ENCODE peak calls at places on chromosomes 7 and 10, in seven cellular contexts. U, I, A, Y, J, G and L are unnamed samples.

GRCh38 chr10:43943119-43943824 is 294.6 kb upstream of the ZNF32 start:
- DNase-seq in U (no peak), I (no peak), A (no peak), Y (no peak), J (no peak), G (no peak), L (no peak)

GRCh38 chr10:35194906-35195305 is 68.3 kb downstream of the CREM start:
- DNase-seq in U (peak; percentile 35), I (peak; percentile 0), A (no peak), Y (no peak), J (no peak), G (peak; percentile 37), L (no peak)

GRCh38 chr7:42831051-42831952 is 80.6 kb downstream of the C7orf25 start:
- DNase-seq in U (no peak), I (no peak), A (peak; percentile 42), Y (no peak), J (no peak), G (peak; percentile 70), L (no peak)

GRCh38 chr7:128835790-128836641 is 5.8 kb downstream of the FLNC start:
- DNase-seq in U (no peak), I (no peak), A (no peak), Y (no peak), J (no peak), G (no peak), L (no peak)

GRCh38 chr10:116096501-116096900 is 176.5 kb downstream of the GFRA1 start:
- DNase-seq in U (no peak), I (no peak), A (no peak), Y (no peak), J (no peak), G (no peak), L (no peak)

GRCh38 chr10:114271779-114272167 is 32.7 kb downstream of the VWA2 start:
- DNase-seq in U (no peak), I (no peak), A (peak; percentile 51), Y (peak; percentile 92), J (no peak), G (peak; percentile 91), L (no peak)

GRCh38 chr7:150986099-150986512 is 4.7 kb upstream of the NOS3 start:
- DNase-seq in U (peak; percentile 56), I (peak; percentile 43), A (peak; percentile 84), Y (peak; percentile 17), J (peak; percentile 63), G (peak; percentile 64), L (no peak)

GRCh38 chr7:67346126-67346525 is 349.5 kb downstream of the TYW1 start:
- DNase-seq in U (no peak), I (no peak), A (no peak), Y (no peak), J (no peak), G (no peak), L (no peak)

GRCh38 chr7:116834815-116835533 is 27.4 kb upstream of the CAPZA2 start:
- DNase-seq in U (no peak), I (no peak), A (no peak), Y (no peak), J (no peak), G (peak; percentile 67), L (no peak)

GRCh38 chr10:23040002-23040401 is 55.4 kb upstream of the MSRB2 start:
- DNase-seq in U (no peak), I (no peak), A (no peak), Y (no peak), J (no peak), G (no peak), L (no peak)

GRCh38 chr10:241451-241850 is 106.2 kb downstream of the ZMYND11 start:
- DNase-seq in U (no peak), I (no peak), A (no peak), Y (no peak), J (no peak), G (no peak), L (no peak)

GRCh38 chr10:86159797-86160196 is 206.8 kb downstream of the GRID1 start:
- DNase-seq in U (no peak), I (no peak), A (no peak), Y (no peak), J (no peak), G (no peak), L (no peak)

GRCh38 chr10:77780180-77780579 is 142.6 kb upstream of the KCNMA1 start:
- DNase-seq in U (no peak), I (no peak), A (no peak), Y (no peak), J (no peak), G (no peak), L (no peak)

GRCh38 chr10:77605466-77605865 is 32.1 kb downstream of the KCNMA1 start:
- DNase-seq in U (no peak), I (no peak), A (peak; percentile 66), Y (no peak), J (no peak), G (peak; percentile 75), L (no peak)

GRCh38 chr10:112429654-112430230 is 17.0 kb downstream of the ZDHHC6 start:
- DNase-seq in U (no peak), I (no peak), A (no peak), Y (no peak), J (no peak), G (no peak), L (no peak)

GRCh38 chr10:118966131-118967125 is 63.1 kb upstream of the NANOS1 start:
- DNase-seq in U (no peak), I (no peak), A (no peak), Y (no peak), J (no peak), G (no peak), L (no peak)

GRCh38 chr10:50396491-50397311 is 145.4 kb upstream of the ASAH2 start:
- DNase-seq in U (no peak), I (no peak), A (no peak), Y (no peak), J (no peak), G (peak; percentile 73), L (no peak)

GRCh38 chr7:20403356-20403755 is 72.7 kb downstream of the ITGB8 start:
- DNase-seq in U (no peak), I (no peak), A (no peak), Y (peak; percentile 6), J (no peak), G (no peak), L (no peak)

GRCh38 chr7:93980744-93981479 is 23.2 kb downstream of the BET1 start:
- DNase-seq in U (no peak), I (no peak), A (no peak), Y (no peak), J (no peak), G (no peak), L (no peak)

GRCh38 chr10:9858816-9859215 is 1158.9 kb upstream of the CELF2 start:
- DNase-seq in U (no peak), I (no peak), A (no peak), Y (no peak), J (no peak), G (no peak), L (no peak)

GRCh38 chr10:72630144-72630543 is 4.3 kb upstream of the MICU1 start:
- DNase-seq in U (no peak), I (no peak), A (no peak), Y (no peak), J (no peak), G (peak; percentile 6), L (no peak)

GRCh38 chr7:135341049-135341448 is 107.4 kb downstream of the STRA8 start:
- DNase-seq in U (no peak), I (no peak), A (no peak), Y (no peak), J (no peak), G (no peak), L (no peak)

GRCh38 chr7:135335628-135336139 is 102.0 kb downstream of the STRA8 start:
- DNase-seq in U (no peak), I (peak; percentile 57), A (peak; percentile 99), Y (no peak), J (no peak), G (peak; percentile 79), L (no peak)

GRCh38 chr10:71531485-71532446 is 135.0 kb downstream of the CDH23 start:
- DNase-seq in U (no peak), I (no peak), A (peak; percentile 57), Y (no peak), J (no peak), G (no peak), L (no peak)

GRCh38 chr7:47991270-47991669 is 11.9 kb upstream of the HUS1 start:
- DNase-seq in U (no peak), I (no peak), A (peak; percentile 25), Y (no peak), J (no peak), G (no peak), L (no peak)

GRCh38 chr7:94380264-94380663 is 14.4 kb upstream of the COL1A2 start:
- DNase-seq in U (no peak), I (no peak), A (no peak), Y (no peak), J (no peak), G (no peak), L (no peak)

GRCh38 chr7:69295971-69296370 is 302.3 kb upstream of the AUTS2 start:
- DNase-seq in U (no peak), I (no peak), A (no peak), Y (no peak), J (no peak), G (no peak), L (no peak)

GRCh38 chr10:126243306-126243705 is 145.0 kb downstream of the ADAM12 start:
- DNase-seq in U (no peak), I (no peak), A (no peak), Y (no peak), J (no peak), G (no peak), L (no peak)

GRCh38 chr7:37408241-37408884 is 40.3 kb downstream of the ELMO1 start:
- DNase-seq in U (no peak), I (no peak), A (no peak), Y (no peak), J (no peak), G (no peak), L (no peak)

GRCh38 chr10:118875087-118875486 is 120.3 kb upstream of the CACUL1 start:
- DNase-seq in U (no peak), I (no peak), A (no peak), Y (no peak), J (no peak), G (no peak), L (no peak)

GRCh38 chr10:43093423-43094090 is 16.7 kb downstream of the RET start:
- DNase-seq in U (no peak), I (no peak), A (peak; percentile 79), Y (no peak), J (no peak), G (peak; percentile 45), L (no peak)

GRCh38 chr10:90707657-90708056 is 150.2 kb downstream of the HTR7 start:
- DNase-seq in U (no peak), I (no peak), A (no peak), Y (no peak), J (no peak), G (no peak), L (no peak)

GRCh38 chr7:12746211-12746610 is 58.8 kb downstream of the ARL4A start:
- DNase-seq in U (no peak), I (no peak), A (no peak), Y (no peak), J (no peak), G (no peak), L (no peak)

GRCh38 chr10:59606551-59606961 is 103.1 kb downstream of the SLC16A9 start:
- DNase-seq in U (no peak), I (no peak), A (no peak), Y (no peak), J (no peak), G (peak; percentile 63), L (no peak)

GRCh38 chr7:151427705-151428392 is 12.1 kb downstream of the CRYGN start:
- DNase-seq in U (no peak), I (no peak), A (no peak), Y (no peak), J (no peak), G (no peak), L (no peak)

GRCh38 chr10:127577376-127577775 is 28.3 kb downstream of the NPS start:
- DNase-seq in U (no peak), I (no peak), A (no peak), Y (no peak), J (no peak), G (peak; percentile 26), L (no peak)

GRCh38 chr10:71272122-71272771 is 46.8 kb upstream of the SLC29A3 start:
- DNase-seq in U (no peak), I (no peak), A (no peak), Y (peak; percentile 68), J (no peak), G (peak; percentile 69), L (no peak)

GRCh38 chr7:157329447-157329846 is 7.4 kb upstream of the DNAJB6 start:
- DNase-seq in U (no peak), I (no peak), A (no peak), Y (no peak), J (no peak), G (no peak), L (no peak)